ENCODE peak calls at places on chromosomes 2 and 18, in nine cellular contexts. W is AG08395; Z is CD8-positive, alpha-beta memory T cell; J is A549; B is stimulated activated CD8-positive, alpha-beta memory T cell treated with anti-CD3 and anti-CD28 coated beads, Interleukin-15, amount 100 ng/mL, for 24 hours; M is putamen; S is activated naive CD8-positive, alpha-beta T cell treated with anti-CD3 and anti-CD28 coated beads, Interleukin-2, amount 10 ng/mL, durations not matched to agents 7 days and 5 days; N is fibroblast of pulmonary artery; Y is transverse colon. A is an unnamed sample.

GRCh38 chr2:177296047-177296446 is 31.5 kb upstream of the NFE2L2 start:
- DNase-seq in S (no peak), J (peak; percentile 32), B (no peak), Z (peak; percentile 33), W (no peak), N (peak; percentile 54), Y (no peak), M (no peak), A (no peak)

GRCh38 chr18:35024965-35025364 is 16.2 kb upstream of the MAPRE2 start:
- DNase-seq in S (no peak), B (no peak), M (no peak), Y (peak; percentile 66), W (peak; percentile 72), J (peak; percentile 10), Z (no peak), N (peak; percentile 91), A (peak; percentile 80)

GRCh38 chr2:145543155-145543554 is 1023.2 kb upstream of the ZEB2 start:
- DNase-seq in S (no peak), J (no peak), Z (no peak), M (no peak), B (no peak), Y (no peak), W (no peak), N (no peak), A (no peak)

GRCh38 chr2:10977636-10978035 is 65.9 kb downstream of the KCNF1 start:
- DNase-seq in B (no peak), Z (no peak), J (no peak), S (no peak), N (peak; percentile 12), W (no peak), M (no peak), Y (no peak), A (no peak)

GRCh38 chr2:77336013-77336412 is 186.2 kb downstream of the LRRTM4 start:
- DNase-seq in J (no peak), Y (no peak), M (no peak), Z (no peak), S (no peak), B (no peak), N (no peak), W (no peak), A (no peak)

GRCh38 chr2:95061601-95062183 is 36.2 kb downstream of the MAL start:
- DNase-seq in M (no peak), B (no peak), Y (no peak), N (no peak), S (peak; percentile 56), W (no peak), Z (no peak), J (no peak), A (no peak)

GRCh38 chr18:79465392-79465991 is 69.8 kb downstream of the NFATC1 start:
- DNase-seq in B (no peak), J (no peak), M (no peak), W (peak; percentile 53), Z (no peak), N (no peak), Y (peak; percentile 43), S (no peak), A (no peak)

GRCh38 chr2:118292991-118293390 is 204.7 kb downstream of the INSIG2 start:
- DNase-seq in Y (no peak), Z (no peak), M (no peak), N (no peak), J (no peak), W (peak; percentile 63), S (no peak), B (no peak), A (no peak)

GRCh38 chr2:28359222-28360065 is 33.2 kb upstream of the FOSL2 start:
- DNase-seq in S (peak; percentile 85), N (peak; percentile 81), W (no peak), Z (peak; percentile 82), M (no peak), J (no peak), B (peak; percentile 43), Y (peak; percentile 73), A (peak; percentile 79)

GRCh38 chr2:135698838-135699237 is 42.8 kb upstream of the UBXN4 start:
- DNase-seq in J (no peak), M (no peak), Z (no peak), W (no peak), B (no peak), N (no peak), S (no peak), Y (no peak), A (no peak)

GRCh38 chr2:237863102-237863511 is 3.7 kb downstream of the RAMP1 start:
- DNase-seq in J (no peak), S (no peak), Z (no peak), Y (no peak), M (no peak), B (no peak), W (no peak), N (no peak), A (no peak)

GRCh38 chr2:237459741-237460174 is 27.3 kb upstream of the MLPH start:
- DNase-seq in Z (no peak), Y (no peak), J (peak; percentile 65), S (no peak), M (no peak), N (peak; percentile 74), W (peak; percentile 63), B (no peak), A (no peak)

GRCh38 chr18:60163622-60164021 is 209.0 kb downstream of the MC4R start:
- DNase-seq in M (no peak), B (no peak), W (no peak), Y (no peak), S (no peak), J (no peak), Z (no peak), N (no peak), A (no peak)

GRCh38 chr2:217934321-217935131 is 68.3 kb downstream of the TNS1 start:
- DNase-seq in J (peak; percentile 73), Z (no peak), B (no peak), W (peak; percentile 95), M (no peak), S (no peak), N (peak; percentile 91), Y (peak; percentile 60), A (no peak)

GRCh38 chr18:69250305-69251151 is 150.2 kb upstream of the DOK6 start:
- DNase-seq in B (no peak), Z (no peak), S (no peak), J (no peak), W (peak; percentile 58), N (peak; percentile 75), M (no peak), Y (no peak), A (no peak)

GRCh38 chr2:26816893-26817292 is 31.0 kb downstream of the CENPA start:
- DNase-seq in W (no peak), Y (peak; percentile 34), N (no peak), M (no peak), B (no peak), Z (no peak), J (no peak), S (no peak), A (no peak)

GRCh38 chr2:221649045-221649444 is 76.9 kb upstream of the EPHA4 start:
- DNase-seq in J (no peak), Z (no peak), N (peak; percentile 18), Y (no peak), M (peak; percentile 4), B (no peak), W (no peak), S (no peak), A (no peak)

GRCh38 chr2:35160871-35161270 is 1194.7 kb upstream of the CRIM1 start:
- DNase-seq in Z (no peak), M (no peak), J (no peak), Y (no peak), S (no peak), B (no peak), N (no peak), W (no peak), A (no peak)

GRCh38 chr2:79223539-79223938 is 64.0 kb upstream of the REG3A start:
- DNase-seq in Z (no peak), M (no peak), S (no peak), Y (no peak), B (no peak), N (no peak), W (no peak), J (no peak), A (no peak)

GRCh38 chr2:162839419-162839818 is 852 bp upstream of the KCNH7 start:
- DNase-seq in B (no peak), Z (no peak), M (peak; percentile 6), Y (no peak), W (no peak), S (no peak), J (no peak), N (no peak), A (no peak)

GRCh38 chr2:63432373-63432772 is 155.9 kb downstream of the WDPCP start:
- DNase-seq in N (peak; percentile 61), S (no peak), W (no peak), M (no peak), Y (no peak), B (no peak), J (no peak), Z (no peak), A (no peak)

GRCh38 chr2:202104286-202104870 is 31.3 kb downstream of the KIAA2012 start:
- DNase-seq in B (no peak), W (peak; percentile 60), S (peak; percentile 72), M (no peak), N (peak; percentile 73), J (peak; percentile 65), Z (no peak), Y (peak; percentile 57), A (no peak)

GRCh38 chr18:5073026-5073944 is 123.8 kb downstream of the AKAIN1 start:
- DNase-seq in N (peak; percentile 51), M (peak; percentile 12), W (peak; percentile 19), B (no peak), S (no peak), J (peak; percentile 43), Y (peak; percentile 32), Z (peak; percentile 24), A (no peak)

GRCh38 chr2:121650554-121650930 is 1.3 kb upstream of the CLASP1 start:
- DNase-seq in S (peak; percentile 41), N (no peak), J (no peak), Z (no peak), B (peak; percentile 3), W (peak; percentile 15), Y (peak; percentile 23), M (peak; percentile 19), A (no peak)

GRCh38 chr2:123915380-123915779 is 109.7 kb upstream of the CNTNAP5 start:
- DNase-seq in Z (no peak), S (no peak), M (no peak), Y (no peak), W (no peak), J (no peak), N (no peak), B (no peak), A (no peak)

GRCh38 chr2:237122214-237122666 is 36.6 kb downstream of the COPS8 start:
- DNase-seq in W (peak; percentile 75), B (peak; percentile 12), Y (peak; percentile 48), Z (no peak), J (peak; percentile 80), M (no peak), N (peak; percentile 84), S (peak; percentile 50), A (peak; percentile 44)

GRCh38 chr2:84969511-84970265 is 1.3 kb upstream of the KCMF1 start:
- DNase-seq in B (no peak), Y (no peak), W (no peak), N (peak; percentile 38), J (peak; percentile 52), S (peak; percentile 33), Z (peak; percentile 62), M (peak; percentile 32), A (no peak)

GRCh38 chr2:217909156-217909820 is 93.5 kb downstream of the TNS1 start:
- DNase-seq in J (no peak), Z (no peak), N (no peak), S (no peak), Y (no peak), B (no peak), M (no peak), W (no peak), A (no peak)

GRCh38 chr2:237603718-237604362 is 13.3 kb upstream of the RAB17 start:
- DNase-seq in Y (peak; percentile 47), B (no peak), N (peak; percentile 93), S (no peak), Z (peak; percentile 87), J (no peak), M (peak; percentile 15), W (peak; percentile 57), A (peak; percentile 65)

GRCh38 chr2:118861242-118861641 is 13.8 kb upstream of the EN1 start:
- DNase-seq in B (no peak), M (no peak), Y (no peak), J (no peak), N (no peak), S (no peak), W (no peak), Z (no peak), A (no peak)

GRCh38 chr2:29766191-29766590 is 155.2 kb downstream of the ALK start:
- DNase-seq in M (no peak), B (no peak), Z (no peak), Y (no peak), W (peak; percentile 72), N (no peak), S (no peak), J (no peak), A (no peak)